ENCODE peak calls at places on chromosomes 7 and 10, in six cellular contexts. One of them, this sample, is unnamed.

GRCh38 chr10:8053446-8054242 is 844 bp upstream of the GATA3 start:
- DNase-seq in endothelial cell of umbilical vein: peak; percentile 87
- DNase-seq in H1: no peak
- DNase-seq in A549: peak; percentile 92
- DNase-seq in K562: peak; percentile 95
- DNase-seq in HCT116: peak; percentile 55
- DNase-seq in this sample: peak; percentile 47

GRCh38 chr7:48839108-48839507 is 85.2 kb upstream of the CDC14C start:
- DNase-seq in endothelial cell of umbilical vein: no peak
- DNase-seq in H1: no peak
- DNase-seq in A549: no peak
- DNase-seq in K562: no peak
- DNase-seq in HCT116: no peak
- DNase-seq in this sample: peak; percentile 10

GRCh38 chr10:6871128-6871527 is 291.1 kb upstream of the PRKCQ start:
- DNase-seq in endothelial cell of umbilical vein: no peak
- DNase-seq in H1: no peak
- DNase-seq in A549: no peak
- DNase-seq in K562: no peak
- DNase-seq in HCT116: no peak
- DNase-seq in this sample: no peak

GRCh38 chr7:114156178-114156577 is 237.4 kb upstream of the PPP1R3A start:
- DNase-seq in endothelial cell of umbilical vein: no peak
- DNase-seq in H1: no peak
- DNase-seq in A549: no peak
- DNase-seq in K562: no peak
- DNase-seq in HCT116: no peak
- DNase-seq in this sample: no peak

GRCh38 chr10:85124592-85124991 is 796.2 kb downstream of the CCSER2 start:
- DNase-seq in endothelial cell of umbilical vein: no peak
- DNase-seq in H1: no peak
- DNase-seq in A549: no peak
- DNase-seq in K562: no peak
- DNase-seq in HCT116: no peak
- DNase-seq in this sample: no peak

GRCh38 chr7:141674201-141674671 is 27.7 kb downstream of the DENND11 start:
- DNase-seq in endothelial cell of umbilical vein: peak; percentile 97
- DNase-seq in H1: peak; percentile 15
- DNase-seq in A549: no peak
- DNase-seq in K562: no peak
- DNase-seq in HCT116: no peak
- DNase-seq in this sample: no peak

GRCh38 chr7:99390941-99391602 is 16.5 kb downstream of the ARPC1B start:
- DNase-seq in endothelial cell of umbilical vein: no peak
- DNase-seq in H1: no peak
- DNase-seq in A549: no peak
- DNase-seq in K562: no peak
- DNase-seq in HCT116: no peak
- DNase-seq in this sample: peak; percentile 65

GRCh38 chr10:19728376-19728775 is 87.9 kb upstream of the PLXDC2 start:
- DNase-seq in endothelial cell of umbilical vein: no peak
- DNase-seq in H1: no peak
- DNase-seq in A549: no peak
- DNase-seq in K562: no peak
- DNase-seq in HCT116: no peak
- DNase-seq in this sample: no peak

GRCh38 chr7:117034851-117035462 is 81.7 kb downstream of the ST7 start:
- DNase-seq in endothelial cell of umbilical vein: peak; percentile 90
- DNase-seq in H1: no peak
- DNase-seq in A549: no peak
- DNase-seq in K562: no peak
- DNase-seq in HCT116: no peak
- DNase-seq in this sample: peak; percentile 32

GRCh38 chr10:102235991-102236390 is 5.3 kb downstream of the PITX3 start:
- DNase-seq in endothelial cell of umbilical vein: no peak
- DNase-seq in H1: no peak
- DNase-seq in A549: no peak
- DNase-seq in K562: no peak
- DNase-seq in HCT116: no peak
- DNase-seq in this sample: no peak

DNA sequence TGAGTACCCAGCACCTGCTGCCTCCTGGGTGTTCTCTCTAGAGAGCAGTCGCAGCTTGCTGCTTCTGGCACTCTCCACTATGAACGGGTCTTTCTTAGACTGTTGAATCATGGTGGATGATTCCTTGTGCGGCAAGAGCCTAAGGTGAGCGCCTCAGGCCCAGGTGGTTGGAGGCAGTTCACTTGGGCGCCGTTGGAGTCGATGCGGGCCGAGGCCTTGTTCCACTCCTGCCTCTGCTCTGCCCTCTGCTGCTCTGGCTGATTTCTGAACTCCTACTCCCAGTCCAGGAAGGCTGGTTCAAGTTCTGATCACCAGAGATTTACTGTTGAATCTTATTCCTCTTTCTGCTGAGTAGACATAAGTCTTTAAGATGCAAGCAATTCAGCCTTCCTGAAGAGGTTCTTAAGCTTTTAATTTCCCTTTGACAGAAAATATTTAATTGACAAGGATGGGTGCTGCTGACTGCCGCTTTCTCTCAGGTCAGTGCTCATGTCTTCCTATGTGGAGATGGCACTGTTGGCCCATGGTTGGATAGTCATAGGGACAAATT is 10.4 kb downstream of the YKT6 start:
- DNase-seq in endothelial cell of umbilical vein: no peak
- DNase-seq in H1: no peak
- DNase-seq in A549: no peak
- DNase-seq in K562: no peak
- DNase-seq in HCT116: no peak
- DNase-seq in this sample: no peak
- TF ChIP-seq MAX in endothelial cell of umbilical vein: no peak
- TF ChIP-seq MAX in H1: no peak
- TF ChIP-seq MAX in A549: no peak
- TF ChIP-seq MAX in K562: no peak
- TF ChIP-seq MAX in HCT116: no peak
- TF ChIP-seq MAX in this sample: no peak

DNA sequence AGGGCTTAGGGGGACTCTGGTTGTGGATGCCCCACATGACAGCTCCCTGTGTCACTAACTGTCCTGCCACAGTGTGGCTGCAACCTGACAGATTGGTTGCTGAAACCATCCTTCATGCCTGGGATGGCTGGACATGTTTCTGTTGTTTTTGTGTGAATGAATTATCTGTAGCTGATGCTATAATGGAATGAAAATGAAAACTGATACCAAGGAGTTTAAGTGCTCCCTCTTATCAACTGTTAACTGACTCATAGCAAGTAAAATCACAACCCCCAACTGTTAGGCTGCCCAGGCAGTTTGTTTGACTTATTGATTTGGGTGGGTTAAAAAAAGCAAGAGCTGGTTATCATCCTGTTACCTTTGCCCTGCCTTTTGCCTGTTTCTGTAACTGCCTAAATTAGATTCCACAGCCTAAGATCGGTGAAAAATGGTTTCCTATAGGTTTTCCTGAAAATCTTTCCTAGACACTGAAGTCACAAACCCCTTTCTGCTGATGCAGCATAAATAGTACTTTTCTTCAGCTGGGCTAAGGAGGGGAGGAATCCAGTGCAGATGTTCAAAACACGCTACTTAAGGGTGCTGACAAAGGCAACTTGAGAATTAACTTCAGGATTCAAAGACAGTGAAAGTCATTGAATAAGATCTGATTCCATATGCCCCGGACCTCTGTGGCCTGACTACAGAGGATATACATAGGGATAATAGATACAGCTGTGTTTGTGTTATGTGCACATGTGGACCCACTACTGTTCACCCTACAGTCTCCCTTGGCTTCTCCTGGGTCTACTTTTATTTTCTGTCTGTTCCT is 5.7 kb downstream of the FRAT2 start:
- DNase-seq in endothelial cell of umbilical vein: no peak
- DNase-seq in H1: no peak
- DNase-seq in A549: no peak
- DNase-seq in K562: no peak
- DNase-seq in HCT116: no peak
- DNase-seq in this sample: no peak
- TF ChIP-seq POLR2A in endothelial cell of umbilical vein: no peak
- TF ChIP-seq POLR2A in H1: no peak
- TF ChIP-seq POLR2A in A549: no peak
- TF ChIP-seq POLR2A in K562: no peak
- TF ChIP-seq POLR2A in HCT116: no peak
- TF ChIP-seq POLR2A in this sample: no peak

DNA sequence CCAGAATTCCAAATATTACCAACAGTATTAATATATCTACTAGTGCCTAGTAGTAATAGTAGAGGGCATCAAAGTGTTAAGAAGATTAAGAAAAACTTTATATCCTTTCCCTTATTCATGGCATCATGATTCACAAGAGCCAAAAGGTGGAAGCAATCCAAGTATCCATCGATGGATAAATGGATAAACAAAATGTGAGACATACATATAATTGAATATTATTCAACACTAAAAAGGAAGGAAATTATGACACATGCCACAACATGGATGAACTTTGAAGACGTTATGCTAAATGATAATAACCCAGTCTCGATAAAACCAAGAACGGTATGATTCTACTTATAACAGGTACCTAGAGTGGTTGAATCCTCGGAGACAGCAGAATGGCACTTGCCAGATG is 23.1 kb downstream of the CDCA7L start:
- DNase-seq in endothelial cell of umbilical vein: peak; percentile 62
- DNase-seq in H1: no peak
- DNase-seq in A549: no peak
- DNase-seq in K562: no peak
- DNase-seq in HCT116: no peak
- DNase-seq in this sample: no peak
- TF ChIP-seq CTCF in endothelial cell of umbilical vein: no peak
- TF ChIP-seq CTCF in H1: no peak
- TF ChIP-seq CTCF in A549: no peak
- TF ChIP-seq CTCF in K562: no peak
- TF ChIP-seq CTCF in HCT116: no peak
- TF ChIP-seq CTCF in this sample: no peak

GRCh38 chr10:88064608-88065383 is 201.4 kb downstream of the PTEN start:
- DNase-seq in endothelial cell of umbilical vein: no peak
- DNase-seq in H1: no peak
- DNase-seq in A549: no peak
- DNase-seq in K562: no peak
- DNase-seq in HCT116: no peak
- DNase-seq in this sample: peak; percentile 100
- TF ChIP-seq MAX in endothelial cell of umbilical vein: no peak
- TF ChIP-seq MAX in H1: no peak
- TF ChIP-seq MAX in A549: no peak
- TF ChIP-seq MAX in K562: no peak
- TF ChIP-seq MAX in HCT116: no peak
- TF ChIP-seq MAX in this sample: peak; percentile 62

GRCh38 chr7:26199301-26200112 is 1.0 kb downstream of the HNRNPA2B1 start:
- DNase-seq in endothelial cell of umbilical vein: peak; percentile 69
- DNase-seq in H1: no peak
- DNase-seq in A549: no peak
- DNase-seq in K562: peak; percentile 33
- DNase-seq in HCT116: no peak
- DNase-seq in this sample: peak; percentile 80
- TF ChIP-seq POLR2A in endothelial cell of umbilical vein: no peak
- TF ChIP-seq POLR2A in H1: no peak
- TF ChIP-seq POLR2A in A549: no peak
- TF ChIP-seq POLR2A in K562: no peak
- TF ChIP-seq POLR2A in HCT116: no peak
- TF ChIP-seq POLR2A in this sample: no peak

GRCh38 chr10:17178006-17178405 is 23.5 kb downstream of the TRDMT1 start:
- DNase-seq in endothelial cell of umbilical vein: no peak
- DNase-seq in H1: no peak
- DNase-seq in A549: no peak
- DNase-seq in K562: no peak
- DNase-seq in HCT116: no peak
- DNase-seq in this sample: no peak
- TF ChIP-seq CTCF in endothelial cell of umbilical vein: no peak
- TF ChIP-seq CTCF in H1: no peak
- TF ChIP-seq CTCF in A549: no peak
- TF ChIP-seq CTCF in K562: no peak
- TF ChIP-seq CTCF in HCT116: no peak
- TF ChIP-seq CTCF in this sample: no peak

GRCh38 chr7:149787428-149788299 is 14.3 kb upstream of the ZNF467 start:
- DNase-seq in endothelial cell of umbilical vein: peak; percentile 28
- DNase-seq in H1: no peak
- DNase-seq in A549: peak; percentile 64
- DNase-seq in K562: peak; percentile 85
- DNase-seq in HCT116: no peak
- DNase-seq in this sample: peak; percentile 67
- TF ChIP-seq MAX in endothelial cell of umbilical vein: no peak
- TF ChIP-seq MAX in H1: peak; percentile 57
- TF ChIP-seq MAX in A549: peak; percentile 61
- TF ChIP-seq MAX in K562: peak; percentile 93
- TF ChIP-seq MAX in HCT116: no peak
- TF ChIP-seq MAX in this sample: no peak

GRCh38 chr10:117373848-117374505 is 1.3 kb downstream of the PDZD8 start:
- DNase-seq in endothelial cell of umbilical vein: peak; percentile 53
- DNase-seq in H1: no peak
- DNase-seq in A549: peak; percentile 33
- DNase-seq in K562: no peak
- DNase-seq in HCT116: no peak
- DNase-seq in this sample: peak; percentile 79
- TF ChIP-seq POLR2A in endothelial cell of umbilical vein: no peak
- TF ChIP-seq POLR2A in H1: no peak
- TF ChIP-seq POLR2A in A549: no peak
- TF ChIP-seq POLR2A in K562: no peak
- TF ChIP-seq POLR2A in HCT116: no peak
- TF ChIP-seq POLR2A in this sample: no peak

GRCh38 chr10:34223658-34224057 is 591.4 kb downstream of the PARD3 start:
- DNase-seq in endothelial cell of umbilical vein: no peak
- DNase-seq in H1: no peak
- DNase-seq in A549: no peak
- DNase-seq in K562: no peak
- DNase-seq in HCT116: no peak
- DNase-seq in this sample: no peak
- TF ChIP-seq CTCF in endothelial cell of umbilical vein: no peak
- TF ChIP-seq CTCF in H1: no peak
- TF ChIP-seq CTCF in A549: peak; percentile 25
- TF ChIP-seq CTCF in K562: no peak
- TF ChIP-seq CTCF in HCT116: no peak
- TF ChIP-seq CTCF in this sample: no peak

GRCh38 chr10:58810751-58811150 is 298.1 kb downstream of the BICC1 start:
- DNase-seq in endothelial cell of umbilical vein: no peak
- DNase-seq in H1: no peak
- DNase-seq in A549: no peak
- DNase-seq in K562: no peak
- DNase-seq in HCT116: no peak
- DNase-seq in this sample: no peak

GRCh38 chr10:58806970-58807630 is 294.4 kb downstream of the BICC1 start:
- DNase-seq in endothelial cell of umbilical vein: no peak
- DNase-seq in H1: no peak
- DNase-seq in A549: no peak
- DNase-seq in K562: no peak
- DNase-seq in HCT116: no peak
- DNase-seq in this sample: no peak

GRCh38 chr10:58802047-58802446 is 289.4 kb downstream of the BICC1 start:
- DNase-seq in endothelial cell of umbilical vein: no peak
- DNase-seq in H1: no peak
- DNase-seq in A549: no peak
- DNase-seq in K562: no peak
- DNase-seq in HCT116: no peak
- DNase-seq in this sample: no peak

GRCh38 chr10:58806323-58806722 is 293.7 kb downstream of the BICC1 start:
- DNase-seq in endothelial cell of umbilical vein: no peak
- DNase-seq in H1: no peak
- DNase-seq in A549: no peak
- DNase-seq in K562: no peak
- DNase-seq in HCT116: no peak
- DNase-seq in this sample: no peak

GRCh38 chr10:58807631-58808024 is 295.0 kb downstream of the BICC1 start:
- DNase-seq in endothelial cell of umbilical vein: no peak
- DNase-seq in H1: no peak
- DNase-seq in A549: no peak
- DNase-seq in K562: no peak
- DNase-seq in HCT116: no peak
- DNase-seq in this sample: no peak
- TF ChIP-seq MAX in endothelial cell of umbilical vein: no peak
- TF ChIP-seq MAX in H1: no peak
- TF ChIP-seq MAX in A549: no peak
- TF ChIP-seq MAX in K562: no peak
- TF ChIP-seq MAX in HCT116: no peak
- TF ChIP-seq MAX in this sample: no peak

This sample was measured in NB4.